ENCODE peak calls at places on chromosomes 5 and 9, in eight cellular contexts. O is cardiac muscle cell, B is kidney epithelial cell, A is colonic mucosa, N is AG04450, H is Panc1, M is heart left ventricle, J is tibial nerve. K is an unnamed sample.

GRCh38 chr9:114302727-114303126 is 20.2 kb upstream of the ORM1 start:
- DNase-seq in O (no peak), B (no peak), A (peak), N (no peak), H (no peak), M (no peak), J (no peak), K (no peak)

GRCh38 chr9:70205366-70206020 is 53.3 kb upstream of the SMC5 start:
- DNase-seq in O (no peak), B (no peak), A (no peak), N (no peak), H (no peak), M (no peak), J (no peak), K (no peak)

GRCh38 chr5:129074903-129075302 is 19.6 kb upstream of the ISOC1 start:
- DNase-seq in O (no peak), B (no peak), A (no peak), N (no peak), H (no peak), M (no peak), J (no peak), K (no peak)

GRCh38 chr5:114123654-114124053 is 238.2 kb upstream of the KCNN2 start:
- DNase-seq in O (no peak), B (no peak), A (no peak), N (no peak), H (no peak), M (no peak), J (no peak), K (no peak)

GRCh38 chr5:112616812-112617547 is 120.7 kb upstream of the APC start:
- DNase-seq in O (no peak), B (no peak), A (no peak), N (no peak), H (no peak), M (no peak), J (no peak), K (peak)

GRCh38 chr5:132294728-132295504 is 722 bp downstream of the SLC22A4 start:
- DNase-seq in O (peak), B (peak), A (peak), N (no peak), H (peak), M (peak), J (no peak), K (peak)

GRCh38 chr9:78031826-78032598 is 401 bp upstream of the GNAQ start:
- DNase-seq in O (peak), B (peak), A (peak), N (peak), H (no peak), M (peak), J (peak), K (peak)

GRCh38 chr9:99359336-99359735 is 137.3 kb downstream of the SEC61B start:
- DNase-seq in O (no peak), B (no peak), A (no peak), N (no peak), H (no peak), M (no peak), J (no peak), K (no peak)

GRCh38 chr9:134165357-134166315 is 1.3 kb upstream of the RNU6ATAC start:
- DNase-seq in O (peak), B (no peak), A (no peak), N (no peak), H (no peak), M (no peak), J (no peak), K (no peak)

GRCh38 chr5:180053061-180053602 is 18.4 kb downstream of the RNF130 start:
- DNase-seq in O (no peak), B (no peak), A (no peak), N (no peak), H (no peak), M (no peak), J (no peak), K (no peak)

GRCh38 chr5:178404987-178405386 is 172.4 kb upstream of the PHYKPL start:
- DNase-seq in O (no peak), B (no peak), A (no peak), N (no peak), H (no peak), M (no peak), J (no peak), K (no peak)

GRCh38 chr9:4417578-4418325 is 72.5 kb upstream of the SLC1A1 start:
- DNase-seq in O (peak), B (no peak), A (no peak), N (no peak), H (no peak), M (no peak), J (no peak), K (no peak)

GRCh38 chr9:37251452-37251851 is 131.1 kb downstream of the ZCCHC7 start:
- DNase-seq in O (no peak), B (no peak), A (no peak), N (no peak), H (no peak), M (no peak), J (no peak), K (no peak)

GRCh38 chr9:126721531-126722098 is 83.2 kb upstream of the ZBTB43 start:
- DNase-seq in O (no peak), B (no peak), A (no peak), N (no peak), H (no peak), M (no peak), J (no peak), K (no peak)

GRCh38 chr5:56596154-56596553 is 219.2 kb upstream of the MAP3K1 start:
- DNase-seq in O (no peak), B (no peak), A (no peak), N (no peak), H (no peak), M (no peak), J (no peak), K (no peak)

GRCh38 chr5:179393078-179393477 is 47.8 kb upstream of the ADAMTS2 start:
- DNase-seq in O (peak), B (no peak), A (no peak), N (no peak), H (peak), M (no peak), J (no peak), K (no peak)

GRCh38 chr9:130837002-130837511 is 2.0 kb downstream of the ABL1 start:
- DNase-seq in O (peak), B (no peak), A (peak), N (no peak), H (no peak), M (no peak), J (no peak), K (no peak)

GRCh38 chr9:120696551-120697230 is 17.6 kb downstream of the MEGF9 start:
- DNase-seq in O (no peak), B (peak), A (no peak), N (no peak), H (no peak), M (no peak), J (no peak), K (no peak)

GRCh38 chr5:21688655-21689054 is 1164.5 kb downstream of the CDH12 start:
- DNase-seq in O (peak), B (no peak), A (no peak), N (peak), H (no peak), M (no peak), J (no peak), K (no peak)

GRCh38 chr9:93183663-93184438 is at the start of gene WNK2:
- DNase-seq in O (peak), B (no peak), A (peak), N (no peak), H (no peak), M (peak), J (no peak), K (peak)

GRCh38 chr9:123360161-123361085 is 4.4 kb downstream of the CRB2 start:
- DNase-seq in O (peak), B (no peak), A (peak), N (no peak), H (no peak), M (no peak), J (no peak), K (peak)

GRCh38 chr9:9003184-9003583 is 1203.6 kb upstream of the DMAC1 start:
- DNase-seq in O (peak), B (no peak), A (peak), N (no peak), H (no peak), M (no peak), J (peak), K (peak)

GRCh38 chr5:35971186-35971877 is 19.9 kb downstream of the UGT3A1 start:
- DNase-seq in O (no peak), B (no peak), A (no peak), N (no peak), H (no peak), M (no peak), J (no peak), K (no peak)

GRCh38 chr9:114805670-114806551 is at the start of gene TNFSF15:
- DNase-seq in O (no peak), B (no peak), A (peak), N (no peak), H (no peak), M (peak), J (no peak), K (peak)

GRCh38 chr5:175814676-175815075 is 56.7 kb upstream of the CPLX2 start:
- DNase-seq in O (peak), B (no peak), A (no peak), N (peak), H (no peak), M (no peak), J (no peak), K (peak)

GRCh38 chr9:16241231-16241630 is 629.2 kb downstream of the BNC2 start:
- DNase-seq in O (peak), B (no peak), A (no peak), N (peak), H (no peak), M (no peak), J (no peak), K (no peak)

GRCh38 chr5:131156385-131156784 is 8.7 kb downstream of the HINT1 start:
- DNase-seq in O (no peak), B (no peak), A (no peak), N (no peak), H (no peak), M (no peak), J (no peak), K (no peak)

GRCh38 chr5:96247733-96248132 is 185.3 kb downstream of the PCSK1 start:
- DNase-seq in O (no peak), B (no peak), A (no peak), N (no peak), H (no peak), M (no peak), J (no peak), K (no peak)

GRCh38 chr9:14433841-14434511 is 120.0 kb upstream of the NFIB start:
- DNase-seq in O (peak), B (no peak), A (no peak), N (peak), H (peak), M (no peak), J (no peak), K (no peak)
- TF ChIP-seq CTCF in O (peak), B (peak), A (no peak), N (peak), H (no peak), M (peak), J (peak), K (no peak)

GRCh38 chr5:133947431-133947841 is 21.0 kb downstream of the C5orf15 start:
- DNase-seq in O (peak), B (no peak), A (no peak), N (no peak), H (no peak), M (no peak), J (no peak), K (no peak)

GRCh38 chr5:133943475-133943817 is 25.0 kb downstream of the C5orf15 start:
- DNase-seq in O (no peak), B (no peak), A (no peak), N (no peak), H (no peak), M (no peak), J (no peak), K (no peak)

GRCh38 chr5:133945561-133945960 is 22.9 kb downstream of the C5orf15 start:
- DNase-seq in O (no peak), B (no peak), A (no peak), N (no peak), H (no peak), M (no peak), J (no peak), K (no peak)

GRCh38 chr5:133942589-133943474 is 25.6 kb downstream of the C5orf15 start:
- DNase-seq in O (no peak), B (no peak), A (no peak), N (no peak), H (no peak), M (no peak), J (peak), K (no peak)

GRCh38 chr5:133944263-133945230 is 23.9 kb downstream of the C5orf15 start:
- DNase-seq in O (peak), B (no peak), A (peak), N (no peak), H (peak), M (no peak), J (no peak), K (peak)
- TF ChIP-seq CTCF in O (peak), B (peak), A (peak), N (peak), H (peak), M (peak), J (peak), K (peak)

DNA sequence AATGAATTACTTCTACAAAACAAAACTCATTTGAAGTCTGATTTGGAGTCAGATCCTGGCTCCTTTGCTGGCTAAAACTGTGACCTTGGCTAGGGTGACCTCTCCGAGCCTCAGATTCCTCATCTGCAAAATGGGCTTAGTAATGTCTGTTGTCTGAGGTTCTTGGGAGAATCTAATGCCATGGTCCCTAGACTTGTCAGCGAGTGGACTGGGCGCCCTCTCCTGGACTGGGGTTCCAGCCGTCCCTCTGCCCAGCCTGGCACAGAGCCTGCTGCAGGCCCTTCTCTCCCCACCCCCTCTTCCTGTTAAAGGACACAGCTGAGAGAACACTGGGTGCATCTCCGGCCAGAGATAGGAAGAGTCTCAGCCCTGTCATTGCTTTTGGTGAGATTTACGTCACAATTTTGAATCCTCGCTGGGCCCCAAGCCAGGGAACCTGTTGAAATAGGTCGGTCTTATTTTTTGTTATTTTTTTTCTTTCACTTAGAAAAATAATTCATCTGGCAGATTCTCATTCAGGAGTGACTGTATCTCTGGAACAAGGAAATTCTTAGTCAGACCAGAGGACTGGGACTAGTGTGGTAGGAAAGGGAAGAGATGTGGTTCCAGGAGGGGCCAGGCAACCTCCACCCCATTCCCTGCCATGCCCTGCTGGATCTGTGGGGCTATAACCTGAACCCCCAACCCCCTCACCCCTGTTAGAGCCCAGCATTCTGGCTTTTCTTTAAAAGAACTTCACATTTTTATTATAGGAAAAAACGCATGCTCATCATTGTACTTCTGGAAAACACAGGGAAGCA is 48.2 kb upstream of the RPL26L1 start:
- DNase-seq in O (peak), B (no peak), A (peak), N (no peak), H (no peak), M (peak), J (peak), K (peak)
- TF ChIP-seq CTCF in O (peak), B (peak), A (peak), N (peak), H (no peak), M (peak), J (no peak), K (peak)

DNA sequence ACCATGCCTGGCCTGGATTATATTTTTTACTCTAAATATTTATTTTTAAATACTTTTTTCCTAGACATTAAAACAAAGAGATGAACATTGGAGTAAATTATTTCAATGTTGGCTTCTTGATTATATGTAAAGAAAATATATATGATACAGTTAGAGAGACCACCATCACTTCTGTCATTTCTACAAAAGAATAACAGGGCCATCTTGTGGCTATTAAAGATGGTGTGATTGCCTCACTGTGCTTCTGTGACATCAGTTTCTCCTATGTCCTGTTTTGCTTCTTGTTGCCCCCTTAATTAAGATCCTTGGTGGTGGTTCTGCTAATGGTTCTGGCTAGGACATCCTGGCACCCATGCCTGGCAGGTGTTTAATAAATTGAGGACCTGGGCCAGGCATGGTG is 32.9 kb downstream of the NDFIP1 start:
- DNase-seq in O (no peak), B (no peak), A (no peak), N (no peak), H (no peak), M (no peak), J (no peak), K (no peak)
- TF ChIP-seq CTCF in O (no peak), B (no peak), A (no peak), N (no peak), H (peak), M (no peak), J (no peak), K (no peak)

DNA sequence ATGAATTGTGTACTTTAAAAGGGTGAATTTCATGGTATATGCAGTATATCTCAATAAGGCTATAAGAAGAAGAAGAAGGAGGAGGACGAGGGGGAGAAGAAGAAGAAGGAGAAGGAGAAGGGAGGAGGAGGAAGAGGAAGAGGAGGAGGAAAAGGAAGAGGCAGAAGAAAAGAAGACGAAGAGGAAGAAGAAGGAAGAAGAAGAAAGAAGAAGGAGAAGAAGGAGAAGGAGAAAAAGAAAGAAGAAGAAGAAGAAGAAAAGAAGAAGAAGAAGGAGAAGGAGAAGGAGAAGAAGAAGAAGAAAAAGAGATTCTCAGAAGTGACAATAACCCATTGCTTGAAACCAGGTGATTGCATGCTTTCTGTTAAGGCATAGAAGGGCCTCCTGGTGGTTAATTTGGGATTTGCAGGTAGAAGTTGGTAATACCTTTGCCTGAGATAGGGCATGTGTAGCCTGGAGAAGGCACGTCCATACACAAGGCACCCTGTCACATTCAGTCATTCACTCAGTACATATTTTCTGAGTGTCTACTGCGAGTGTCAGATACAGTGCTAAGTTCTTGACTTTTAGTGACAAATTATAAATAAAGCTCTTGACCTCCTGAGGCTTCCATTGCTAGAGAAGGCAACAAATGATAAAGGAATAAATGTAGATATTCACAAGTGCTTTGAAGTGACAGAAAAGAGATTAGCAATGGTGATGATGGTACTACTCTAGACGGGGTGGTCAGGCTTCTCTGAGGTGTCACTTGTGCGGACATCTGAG is 231.3 kb downstream of the NPR3 start:
- DNase-seq in O (peak), B (no peak), A (peak), N (no peak), H (peak), M (no peak), J (no peak), K (peak)
- TF ChIP-seq CTCF in O (peak), B (peak), A (peak), N (peak), H (peak), M (no peak), J (no peak), K (peak)

K was measured in Calu3.